ENCODE peak calls at places on chromosomes 2 and 18, in nine cellular contexts. One of them, this sample, is unnamed.

GRCh38 chr2:96923201-96923600 is 53.3 kb upstream of the SEMA4C start:
- DNase-seq in stimulated activated CD8-positive, alpha-beta memory T cell treated with anti-CD3 and anti-CD28 coated beads, Interleukin-15, amount 100 ng/mL, for 48 hours: no peak
- DNase-seq in activated CD8-positive, alpha-beta memory T cell treated with anti-CD3 and anti-CD28 coated beads for 1 hour: no peak
- DNase-seq in naive B cell: no peak
- DNase-seq in adipocyte: no peak
- DNase-seq in fibroblast of the conjunctiva: no peak
- DNase-seq in stimulated activated naive CD8-positive, alpha-beta T cell treated with anti-CD3 and anti-CD28 coated beads, Interleukin-15, Interleukin-2, amounts not matched to agents 100 U/mL and 50 U/mL, for 24 hours: no peak
- DNase-seq in RWPE1: no peak
- DNase-seq in D341Med: no peak
- DNase-seq in this sample: no peak

GRCh38 chr2:182345384-182345783 is 81.5 kb downstream of the PDE1A start:
- DNase-seq in naive B cell: no peak
- DNase-seq in stimulated activated CD8-positive, alpha-beta memory T cell treated with anti-CD3 and anti-CD28 coated beads, Interleukin-15, amount 100 ng/mL, for 48 hours: no peak
- DNase-seq in fibroblast of the conjunctiva: no peak
- DNase-seq in RWPE1: no peak
- DNase-seq in adipocyte: no peak
- DNase-seq in D341Med: no peak
- DNase-seq in activated CD8-positive, alpha-beta memory T cell treated with anti-CD3 and anti-CD28 coated beads for 1 hour: no peak
- DNase-seq in stimulated activated naive CD8-positive, alpha-beta T cell treated with anti-CD3 and anti-CD28 coated beads, Interleukin-15, Interleukin-2, amounts not matched to agents 100 U/mL and 50 U/mL, for 24 hours: no peak
- DNase-seq in this sample: no peak

GRCh38 chr2:4973973-4974372 is 718.2 kb upstream of the SOX11 start:
- DNase-seq in RWPE1: no peak
- DNase-seq in adipocyte: no peak
- DNase-seq in stimulated activated naive CD8-positive, alpha-beta T cell treated with anti-CD3 and anti-CD28 coated beads, Interleukin-15, Interleukin-2, amounts not matched to agents 100 U/mL and 50 U/mL, for 24 hours: no peak
- DNase-seq in fibroblast of the conjunctiva: no peak
- DNase-seq in activated CD8-positive, alpha-beta memory T cell treated with anti-CD3 and anti-CD28 coated beads for 1 hour: no peak
- DNase-seq in naive B cell: no peak
- DNase-seq in D341Med: no peak
- DNase-seq in stimulated activated CD8-positive, alpha-beta memory T cell treated with anti-CD3 and anti-CD28 coated beads, Interleukin-15, amount 100 ng/mL, for 48 hours: no peak
- DNase-seq in this sample: no peak

GRCh38 chr2:150142561-150142960 is 344.9 kb downstream of the RND3 start:
- DNase-seq in naive B cell: no peak
- DNase-seq in fibroblast of the conjunctiva: peak
- DNase-seq in activated CD8-positive, alpha-beta memory T cell treated with anti-CD3 and anti-CD28 coated beads for 1 hour: no peak
- DNase-seq in stimulated activated naive CD8-positive, alpha-beta T cell treated with anti-CD3 and anti-CD28 coated beads, Interleukin-15, Interleukin-2, amounts not matched to agents 100 U/mL and 50 U/mL, for 24 hours: no peak
- DNase-seq in RWPE1: peak
- DNase-seq in D341Med: no peak
- DNase-seq in stimulated activated CD8-positive, alpha-beta memory T cell treated with anti-CD3 and anti-CD28 coated beads, Interleukin-15, amount 100 ng/mL, for 48 hours: no peak
- DNase-seq in adipocyte: peak
- DNase-seq in this sample: no peak

GRCh38 chr2:219168932-219169331 is 897 bp downstream of the SLC23A3 start:
- DNase-seq in D341Med: no peak
- DNase-seq in fibroblast of the conjunctiva: no peak
- DNase-seq in stimulated activated naive CD8-positive, alpha-beta T cell treated with anti-CD3 and anti-CD28 coated beads, Interleukin-15, Interleukin-2, amounts not matched to agents 100 U/mL and 50 U/mL, for 24 hours: no peak
- DNase-seq in stimulated activated CD8-positive, alpha-beta memory T cell treated with anti-CD3 and anti-CD28 coated beads, Interleukin-15, amount 100 ng/mL, for 48 hours: no peak
- DNase-seq in activated CD8-positive, alpha-beta memory T cell treated with anti-CD3 and anti-CD28 coated beads for 1 hour: no peak
- DNase-seq in naive B cell: no peak
- DNase-seq in RWPE1: no peak
- DNase-seq in adipocyte: no peak
- DNase-seq in this sample: no peak

GRCh38 chr18:45806226-45806625 is 19.2 kb upstream of the SIGLEC15 start:
- DNase-seq in RWPE1: no peak
- DNase-seq in stimulated activated naive CD8-positive, alpha-beta T cell treated with anti-CD3 and anti-CD28 coated beads, Interleukin-15, Interleukin-2, amounts not matched to agents 100 U/mL and 50 U/mL, for 24 hours: no peak
- DNase-seq in adipocyte: no peak
- DNase-seq in activated CD8-positive, alpha-beta memory T cell treated with anti-CD3 and anti-CD28 coated beads for 1 hour: no peak
- DNase-seq in naive B cell: no peak
- DNase-seq in D341Med: no peak
- DNase-seq in stimulated activated CD8-positive, alpha-beta memory T cell treated with anti-CD3 and anti-CD28 coated beads, Interleukin-15, amount 100 ng/mL, for 48 hours: no peak
- DNase-seq in fibroblast of the conjunctiva: no peak
- DNase-seq in this sample: no peak

GRCh38 chr2:160402997-160403979 is 90.3 kb downstream of the RBMS1 start:
- DNase-seq in RWPE1: no peak
- DNase-seq in D341Med: no peak
- DNase-seq in naive B cell: no peak
- DNase-seq in adipocyte: no peak
- DNase-seq in stimulated activated CD8-positive, alpha-beta memory T cell treated with anti-CD3 and anti-CD28 coated beads, Interleukin-15, amount 100 ng/mL, for 48 hours: no peak
- DNase-seq in activated CD8-positive, alpha-beta memory T cell treated with anti-CD3 and anti-CD28 coated beads for 1 hour: no peak
- DNase-seq in stimulated activated naive CD8-positive, alpha-beta T cell treated with anti-CD3 and anti-CD28 coated beads, Interleukin-15, Interleukin-2, amounts not matched to agents 100 U/mL and 50 U/mL, for 24 hours: no peak
- DNase-seq in fibroblast of the conjunctiva: no peak
- DNase-seq in this sample: no peak

GRCh38 chr2:97724073-97724410 is 10.7 kb downstream of the ZAP70 start:
- DNase-seq in fibroblast of the conjunctiva: no peak
- DNase-seq in activated CD8-positive, alpha-beta memory T cell treated with anti-CD3 and anti-CD28 coated beads for 1 hour: no peak
- DNase-seq in stimulated activated naive CD8-positive, alpha-beta T cell treated with anti-CD3 and anti-CD28 coated beads, Interleukin-15, Interleukin-2, amounts not matched to agents 100 U/mL and 50 U/mL, for 24 hours: no peak
- DNase-seq in naive B cell: no peak
- DNase-seq in adipocyte: no peak
- DNase-seq in D341Med: no peak
- DNase-seq in stimulated activated CD8-positive, alpha-beta memory T cell treated with anti-CD3 and anti-CD28 coated beads, Interleukin-15, amount 100 ng/mL, for 48 hours: no peak
- DNase-seq in RWPE1: no peak
- DNase-seq in this sample: no peak

GRCh38 chr18:70490008-70490933 is 201.4 kb downstream of the SOCS6 start:
- DNase-seq in stimulated activated naive CD8-positive, alpha-beta T cell treated with anti-CD3 and anti-CD28 coated beads, Interleukin-15, Interleukin-2, amounts not matched to agents 100 U/mL and 50 U/mL, for 24 hours: peak
- DNase-seq in D341Med: peak
- DNase-seq in adipocyte: peak
- DNase-seq in activated CD8-positive, alpha-beta memory T cell treated with anti-CD3 and anti-CD28 coated beads for 1 hour: peak
- DNase-seq in naive B cell: peak
- DNase-seq in RWPE1: peak
- DNase-seq in fibroblast of the conjunctiva: peak
- DNase-seq in stimulated activated CD8-positive, alpha-beta memory T cell treated with anti-CD3 and anti-CD28 coated beads, Interleukin-15, amount 100 ng/mL, for 48 hours: no peak
- DNase-seq in this sample: peak

GRCh38 chr18:26532367-26533340 is 15.7 kb downstream of the KCTD1 start:
- DNase-seq in stimulated activated CD8-positive, alpha-beta memory T cell treated with anti-CD3 and anti-CD28 coated beads, Interleukin-15, amount 100 ng/mL, for 48 hours: no peak
- DNase-seq in stimulated activated naive CD8-positive, alpha-beta T cell treated with anti-CD3 and anti-CD28 coated beads, Interleukin-15, Interleukin-2, amounts not matched to agents 100 U/mL and 50 U/mL, for 24 hours: no peak
- DNase-seq in adipocyte: no peak
- DNase-seq in naive B cell: no peak
- DNase-seq in activated CD8-positive, alpha-beta memory T cell treated with anti-CD3 and anti-CD28 coated beads for 1 hour: no peak
- DNase-seq in fibroblast of the conjunctiva: no peak
- DNase-seq in RWPE1: no peak
- DNase-seq in D341Med: no peak
- DNase-seq in this sample: no peak

GRCh38 chr2:117980381-117980780 is 33.5 kb downstream of the CCDC93 start:
- DNase-seq in naive B cell: no peak
- DNase-seq in D341Med: peak
- DNase-seq in stimulated activated CD8-positive, alpha-beta memory T cell treated with anti-CD3 and anti-CD28 coated beads, Interleukin-15, amount 100 ng/mL, for 48 hours: no peak
- DNase-seq in RWPE1: peak
- DNase-seq in activated CD8-positive, alpha-beta memory T cell treated with anti-CD3 and anti-CD28 coated beads for 1 hour: no peak
- DNase-seq in fibroblast of the conjunctiva: no peak
- DNase-seq in stimulated activated naive CD8-positive, alpha-beta T cell treated with anti-CD3 and anti-CD28 coated beads, Interleukin-15, Interleukin-2, amounts not matched to agents 100 U/mL and 50 U/mL, for 24 hours: no peak
- DNase-seq in adipocyte: peak
- DNase-seq in this sample: no peak

GRCh38 chr2:163734911-163735691 is 707 bp downstream of the FIGN start:
- DNase-seq in stimulated activated CD8-positive, alpha-beta memory T cell treated with anti-CD3 and anti-CD28 coated beads, Interleukin-15, amount 100 ng/mL, for 48 hours: no peak
- DNase-seq in activated CD8-positive, alpha-beta memory T cell treated with anti-CD3 and anti-CD28 coated beads for 1 hour: no peak
- DNase-seq in RWPE1: peak
- DNase-seq in stimulated activated naive CD8-positive, alpha-beta T cell treated with anti-CD3 and anti-CD28 coated beads, Interleukin-15, Interleukin-2, amounts not matched to agents 100 U/mL and 50 U/mL, for 24 hours: no peak
- DNase-seq in naive B cell: no peak
- DNase-seq in fibroblast of the conjunctiva: no peak
- DNase-seq in adipocyte: peak
- DNase-seq in D341Med: no peak
- DNase-seq in this sample: no peak

GRCh38 chr18:23138470-23138869 is 3.2 kb downstream of the CABLES1 start:
- DNase-seq in D341Med: no peak
- DNase-seq in fibroblast of the conjunctiva: no peak
- DNase-seq in activated CD8-positive, alpha-beta memory T cell treated with anti-CD3 and anti-CD28 coated beads for 1 hour: no peak
- DNase-seq in stimulated activated naive CD8-positive, alpha-beta T cell treated with anti-CD3 and anti-CD28 coated beads, Interleukin-15, Interleukin-2, amounts not matched to agents 100 U/mL and 50 U/mL, for 24 hours: no peak
- DNase-seq in RWPE1: no peak
- DNase-seq in naive B cell: no peak
- DNase-seq in adipocyte: no peak
- DNase-seq in stimulated activated CD8-positive, alpha-beta memory T cell treated with anti-CD3 and anti-CD28 coated beads, Interleukin-15, amount 100 ng/mL, for 48 hours: no peak
- DNase-seq in this sample: no peak

GRCh38 chr2:237879058-237879430 is 19.6 kb downstream of the RAMP1 start:
- DNase-seq in activated CD8-positive, alpha-beta memory T cell treated with anti-CD3 and anti-CD28 coated beads for 1 hour: no peak
- DNase-seq in adipocyte: peak
- DNase-seq in RWPE1: no peak
- DNase-seq in stimulated activated naive CD8-positive, alpha-beta T cell treated with anti-CD3 and anti-CD28 coated beads, Interleukin-15, Interleukin-2, amounts not matched to agents 100 U/mL and 50 U/mL, for 24 hours: no peak
- DNase-seq in stimulated activated CD8-positive, alpha-beta memory T cell treated with anti-CD3 and anti-CD28 coated beads, Interleukin-15, amount 100 ng/mL, for 48 hours: no peak
- DNase-seq in D341Med: no peak
- DNase-seq in fibroblast of the conjunctiva: peak
- DNase-seq in naive B cell: no peak
- DNase-seq in this sample: no peak

GRCh38 chr2:218659988-218660358 is 490 bp downstream of the BCS1L start:
- DNase-seq in RWPE1: no peak
- DNase-seq in D341Med: no peak
- DNase-seq in stimulated activated naive CD8-positive, alpha-beta T cell treated with anti-CD3 and anti-CD28 coated beads, Interleukin-15, Interleukin-2, amounts not matched to agents 100 U/mL and 50 U/mL, for 24 hours: no peak
- DNase-seq in naive B cell: no peak
- DNase-seq in stimulated activated CD8-positive, alpha-beta memory T cell treated with anti-CD3 and anti-CD28 coated beads, Interleukin-15, amount 100 ng/mL, for 48 hours: no peak
- DNase-seq in activated CD8-positive, alpha-beta memory T cell treated with anti-CD3 and anti-CD28 coated beads for 1 hour: no peak
- DNase-seq in adipocyte: no peak
- DNase-seq in fibroblast of the conjunctiva: no peak
- DNase-seq in this sample: no peak

GRCh38 chr2:109164739-109165221 is 35.8 kb downstream of the SH3RF3 start:
- DNase-seq in stimulated activated CD8-positive, alpha-beta memory T cell treated with anti-CD3 and anti-CD28 coated beads, Interleukin-15, amount 100 ng/mL, for 48 hours: no peak
- DNase-seq in naive B cell: peak
- DNase-seq in stimulated activated naive CD8-positive, alpha-beta T cell treated with anti-CD3 and anti-CD28 coated beads, Interleukin-15, Interleukin-2, amounts not matched to agents 100 U/mL and 50 U/mL, for 24 hours: no peak
- DNase-seq in activated CD8-positive, alpha-beta memory T cell treated with anti-CD3 and anti-CD28 coated beads for 1 hour: no peak
- DNase-seq in adipocyte: peak
- DNase-seq in fibroblast of the conjunctiva: peak
- DNase-seq in RWPE1: no peak
- DNase-seq in D341Med: no peak
- DNase-seq in this sample: no peak

GRCh38 chr18:29185801-29186200 is 1008.9 kb upstream of the CDH2 start:
- DNase-seq in stimulated activated CD8-positive, alpha-beta memory T cell treated with anti-CD3 and anti-CD28 coated beads, Interleukin-15, amount 100 ng/mL, for 48 hours: no peak
- DNase-seq in adipocyte: no peak
- DNase-seq in fibroblast of the conjunctiva: no peak
- DNase-seq in RWPE1: no peak
- DNase-seq in stimulated activated naive CD8-positive, alpha-beta T cell treated with anti-CD3 and anti-CD28 coated beads, Interleukin-15, Interleukin-2, amounts not matched to agents 100 U/mL and 50 U/mL, for 24 hours: no peak
- DNase-seq in naive B cell: no peak
- DNase-seq in D341Med: no peak
- DNase-seq in activated CD8-positive, alpha-beta memory T cell treated with anti-CD3 and anti-CD28 coated beads for 1 hour: no peak
- DNase-seq in this sample: no peak

GRCh38 chr2:152585830-152586484 is 131.3 kb downstream of the PRPF40A start:
- DNase-seq in RWPE1: no peak
- DNase-seq in activated CD8-positive, alpha-beta memory T cell treated with anti-CD3 and anti-CD28 coated beads for 1 hour: no peak
- DNase-seq in stimulated activated naive CD8-positive, alpha-beta T cell treated with anti-CD3 and anti-CD28 coated beads, Interleukin-15, Interleukin-2, amounts not matched to agents 100 U/mL and 50 U/mL, for 24 hours: no peak
- DNase-seq in fibroblast of the conjunctiva: peak
- DNase-seq in naive B cell: no peak
- DNase-seq in stimulated activated CD8-positive, alpha-beta memory T cell treated with anti-CD3 and anti-CD28 coated beads, Interleukin-15, amount 100 ng/mL, for 48 hours: no peak
- DNase-seq in D341Med: no peak
- DNase-seq in adipocyte: peak
- DNase-seq in this sample: peak

This sample was measured in activated CD8-positive, alpha-beta T cell treated with anti-CD3 and anti-CD28 coated beads for 36 hours.